ENCODE peak calls at places on chromosomes 5 and 9, in five cellular contexts. Q is sigmoid colon, Y is GM12892, F is spleen, X is vagina. P is an unnamed sample.

GRCh38 chr9:93827545-93828330 is 127.4 kb downstream of the BARX1 start:
- DNase-seq in Q (no peak), Y (peak; percentile 63), F (peak; percentile 84), X (peak; percentile 29), P (no peak)

GRCh38 chr9:133664173-133664572 is 28.0 kb downstream of the DBH start:
- DNase-seq in Q (no peak), Y (no peak), F (no peak), X (no peak), P (no peak)

GRCh38 chr9:122051401-122052346 is 41.4 kb downstream of the TTLL11 start:
- DNase-seq in Q (no peak), Y (no peak), F (no peak), X (no peak), P (no peak)

GRCh38 chr9:71604197-71605063 is 163.9 kb downstream of the CEMIP2 start:
- DNase-seq in Q (peak; percentile 83), Y (no peak), F (peak; percentile 91), X (no peak), P (peak; percentile 69)

GRCh38 chr5:112253478-112254250 is 165.4 kb downstream of the EPB41L4A start:
- DNase-seq in Q (peak; percentile 66), Y (no peak), F (no peak), X (no peak), P (no peak)

GRCh38 chr5:1332461-1333001 is 12.4 kb downstream of the CLPTM1L start:
- DNase-seq in Q (no peak), Y (no peak), F (peak; percentile 23), X (no peak), P (no peak)

GRCh38 chr9:1832960-1833359 is 182.2 kb upstream of the SMARCA2 start:
- DNase-seq in Q (no peak), Y (no peak), F (no peak), X (no peak), P (no peak)

GRCh38 chr5:392431-392988 is 50.5 kb upstream of the EXOC3 start:
- DNase-seq in Q (no peak), Y (no peak), F (peak; percentile 74), X (peak; percentile 62), P (peak; percentile 5)

GRCh38 chr9:13360188-13360587 is 80.7 kb upstream of the MPDZ start:
- DNase-seq in Q (no peak), Y (no peak), F (no peak), X (no peak), P (no peak)

GRCh38 chr5:154095819-154096380 is 57.1 kb downstream of the MFAP3 start:
- DNase-seq in Q (no peak), Y (no peak), F (no peak), X (no peak), P (no peak)

GRCh38 chr5:175686826-175687225 is 29.0 kb downstream of the HRH2 start:
- DNase-seq in Q (no peak), Y (no peak), F (no peak), X (no peak), P (no peak)

GRCh38 chr5:80198399-80198798 is 57.4 kb downstream of the SERINC5 start:
- DNase-seq in Q (no peak), Y (no peak), F (no peak), X (no peak), P (no peak)

GRCh38 chr5:111379391-111379816 is 132.9 kb downstream of the STARD4 start:
- DNase-seq in Q (no peak), Y (no peak), F (no peak), X (no peak), P (no peak)

GRCh38 chr5:34718516-34718915 is 62.4 kb downstream of the RAI14 start:
- DNase-seq in Q (no peak), Y (no peak), F (no peak), X (no peak), P (no peak)

GRCh38 chr9:86303316-86303975 is 21.1 kb upstream of the ISCA1 start:
- DNase-seq in Q (no peak), Y (no peak), F (no peak), X (no peak), P (no peak)

GRCh38 chr5:130333089-130333488 is 428.8 kb downstream of the CHSY3 start:
- DNase-seq in Q (no peak), Y (no peak), F (no peak), X (no peak), P (no peak)

GRCh38 chr5:139725073-139725830 is 70.4 kb upstream of the PSD2 start:
- DNase-seq in Q (peak; percentile 80), Y (no peak), F (peak; percentile 83), X (no peak), P (no peak)

GRCh38 chr5:45189481-45189880 is 380.7 kb downstream of the MRPS30 start:
- DNase-seq in Q (no peak), Y (no peak), F (no peak), X (no peak), P (no peak)

GRCh38 chr5:140926211-140926902 is at the start of gene PCDHAC1:
- DNase-seq in Q (peak; percentile 85), Y (no peak), F (peak; percentile 83), X (no peak), P (peak; percentile 58)

GRCh38 chr9:91954841-91955471 is 4.9 kb upstream of the ROR2 start:
- DNase-seq in Q (peak; percentile 81), Y (no peak), F (no peak), X (peak; percentile 85), P (no peak)

GRCh38 chr5:88729476-88730182 is 153.4 kb downstream of the MEF2C start:
- DNase-seq in Q (peak; percentile 83), Y (no peak), F (no peak), X (no peak), P (no peak)

GRCh38 chr9:130414910-130415746 is 29.6 kb upstream of the ASS1 start:
- DNase-seq in Q (no peak), Y (no peak), F (no peak), X (no peak), P (no peak)

GRCh38 chr5:53167836-53168235 is 58.3 kb upstream of the MOCS2 start:
- DNase-seq in Q (peak; percentile 78), Y (no peak), F (no peak), X (no peak), P (peak; percentile 32)

GRCh38 chr9:82489579-82489915 is 501.0 kb downstream of the SPATA31D1 start:
- DNase-seq in Q (no peak), Y (no peak), F (no peak), X (no peak), P (no peak)

GRCh38 chr5:108382784-108383358 is 973 bp upstream of the FBXL17 start:
- DNase-seq in Q (no peak), Y (no peak), F (no peak), X (no peak), P (no peak)

GRCh38 chr5:177495243-177496060 is 2.0 kb downstream of the PDLIM7 start:
- DNase-seq in Q (peak; percentile 95), Y (no peak), F (peak; percentile 84), X (no peak), P (no peak)

GRCh38 chr9:4301971-4302427 is 2.1 kb upstream of the GLIS3 start:
- DNase-seq in Q (peak; percentile 68), Y (no peak), F (no peak), X (no peak), P (no peak)

GRCh38 chr5:66307647-66308257 is 163.7 kb downstream of the SREK1 start:
- DNase-seq in Q (no peak), Y (no peak), F (no peak), X (no peak), P (no peak)

GRCh38 chr5:66306844-66307315 is 162.8 kb downstream of the SREK1 start:
- DNase-seq in Q (no peak), Y (no peak), F (no peak), X (no peak), P (no peak)

GRCh38 chr5:66302344-66302743 is 158.2 kb downstream of the SREK1 start:
- DNase-seq in Q (no peak), Y (no peak), F (no peak), X (no peak), P (no peak)

DNA sequence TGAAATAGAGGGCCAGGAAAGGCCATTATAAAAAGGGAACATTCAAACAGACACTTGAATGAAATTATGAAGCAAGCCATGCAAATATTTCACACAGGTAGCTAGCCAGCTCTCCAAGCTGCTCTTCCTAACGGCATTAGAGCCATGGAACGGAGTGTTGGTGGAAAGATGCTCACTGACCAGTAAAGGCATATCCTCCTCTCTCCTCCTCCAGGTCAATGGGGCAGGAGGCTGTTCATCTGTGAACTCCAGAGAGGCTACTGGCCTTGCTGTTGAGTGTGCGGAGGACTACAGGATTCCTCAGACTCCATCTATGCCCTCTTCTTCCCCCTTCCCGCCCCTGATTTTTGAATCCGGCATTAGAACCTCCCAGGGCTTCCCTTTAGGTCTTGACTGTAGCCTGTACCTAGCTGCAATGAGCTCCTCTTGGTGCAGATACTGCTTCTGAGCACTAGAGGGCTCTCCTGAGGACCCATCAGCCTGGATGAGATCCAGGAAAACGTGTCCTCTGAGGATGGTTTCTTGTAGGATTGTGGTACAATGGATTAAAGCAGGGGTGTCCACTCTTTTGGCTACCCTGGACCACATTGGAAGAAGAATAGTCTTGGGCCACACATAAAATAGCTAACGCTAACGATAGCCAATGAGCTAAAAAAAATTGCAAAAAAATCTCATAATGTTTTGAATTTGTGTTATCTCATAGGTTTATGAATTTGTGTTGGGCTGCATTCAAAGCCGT is 162.2 kb downstream of the SREK1 start:
- DNase-seq in Q (peak; percentile 72), Y (peak; percentile 25), F (no peak), X (no peak), P (peak; percentile 35)
- TF ChIP-seq POLR2AphosphoS5 in Q (peak; percentile 61), Y (no peak), F (peak; percentile 30), X (no peak), P (no peak)

DNA sequence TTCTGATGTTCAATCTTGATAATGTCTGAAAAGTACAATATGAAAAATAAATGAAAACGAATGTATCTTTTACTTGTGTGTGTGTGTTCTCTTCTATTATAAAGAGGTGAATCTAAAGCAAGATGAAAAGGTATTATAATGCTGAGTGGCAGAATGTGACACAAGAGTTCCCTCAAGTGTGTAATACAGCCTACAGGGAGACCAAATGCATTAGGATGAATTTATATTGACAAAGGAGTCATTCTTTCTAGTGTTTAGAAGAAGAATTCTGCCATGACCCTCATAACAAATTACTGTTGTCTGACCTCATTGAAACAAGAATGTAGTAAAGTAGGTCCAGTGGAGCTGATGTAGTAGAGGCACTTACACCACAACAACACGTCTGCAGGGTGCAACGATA is 1119.0 kb upstream of the CDH10 start:
- DNase-seq in Q (no peak), Y (no peak), F (no peak), X (no peak), P (no peak)
- TF ChIP-seq POLR2AphosphoS5 in Q (no peak), Y (no peak), F (no peak), X (no peak), P (no peak)

GRCh38 chr9:135282001-135282731 is 194.7 kb downstream of the OLFM1 start:
- DNase-seq in Q (peak; percentile 76), Y (no peak), F (no peak), X (no peak), P (peak; percentile 80)
- TF ChIP-seq POLR2AphosphoS5 in Q (no peak), Y (no peak), F (no peak), X (peak; percentile 30), P (no peak)

DNA sequence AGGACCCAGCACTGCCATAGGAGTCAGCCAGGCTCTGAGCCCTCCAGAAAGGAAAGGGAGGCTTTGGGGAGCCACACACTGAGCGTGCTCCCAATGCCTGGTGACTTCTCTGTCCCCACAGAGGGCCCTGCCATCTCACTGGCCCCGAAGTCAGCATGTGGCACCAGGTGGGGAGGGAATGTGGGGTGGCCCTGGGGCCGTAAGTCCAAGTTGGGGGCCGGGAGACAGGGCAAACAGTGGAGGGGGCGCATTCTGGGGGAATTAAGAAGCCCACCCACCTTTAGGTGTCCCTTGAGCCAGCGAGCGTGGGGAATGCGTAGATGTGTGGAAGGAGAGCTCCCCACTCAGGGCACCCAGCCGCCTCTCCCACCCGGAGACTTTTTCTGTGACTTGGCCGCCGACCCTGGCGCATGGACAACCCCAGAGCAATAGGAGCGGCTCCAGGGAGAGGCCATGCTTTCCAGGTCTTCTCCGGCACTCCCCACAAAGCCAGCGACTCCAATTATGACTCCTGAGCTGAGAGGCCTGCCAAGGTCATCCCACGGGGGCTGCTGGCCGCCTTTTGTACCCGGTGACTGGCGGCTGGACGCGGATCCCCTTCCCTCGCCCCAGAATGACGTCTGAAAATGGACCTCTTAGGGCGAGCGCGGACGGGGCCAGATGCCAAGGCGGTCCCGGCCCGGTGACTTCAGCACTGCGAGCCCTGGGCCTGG is 9.8 kb downstream of the IRX1 start:
- DNase-seq in Q (no peak), Y (no peak), F (peak; percentile 56), X (no peak), P (no peak)
- TF ChIP-seq POLR2AphosphoS5 in Q (no peak), Y (no peak), F (no peak), X (no peak), P (no peak)

P was measured in breast epithelium.